ENCODE peak calls at places on chromosomes 4 and X, in six cellular contexts. Q is IMR-90, S is trophoblast cell, C is H9, A is H1, O is mesenchymal stem cell. K is an unnamed sample.

GRCh38 chr4:62709618-62710252 is 1509.6 kb downstream of the ADGRL3 start:
- DNase-seq in Q (peak; percentile 0), S (peak; percentile 1), C (no peak), A (no peak), O (peak; percentile 34), K (peak; percentile 27)

GRCh38 chr4:7522452-7522851 is 87.7 kb upstream of the PSAPL1 start:
- DNase-seq in Q (no peak), S (no peak), C (no peak), A (no peak), O (no peak), K (no peak)

GRCh38 chrX:130981836-130982235 is 76.3 kb upstream of the ARHGAP36 start:
- DNase-seq in Q (no peak), S (no peak), C (no peak), A (no peak), O (peak; percentile 7), K (no peak)

GRCh38 chr4:29278580-29278979 is 1441.6 kb upstream of the PCDH7 start:
- DNase-seq in Q (peak; percentile 79), S (no peak), C (no peak), A (no peak), O (peak; percentile 41), K (no peak)

GRCh38 chrX:16778545-16778944 is 7.7 kb upstream of the TXLNG start:
- DNase-seq in Q (peak; percentile 16), S (no peak), C (no peak), A (no peak), O (no peak), K (no peak)

GRCh38 chr4:3352505-3352904 is 59.7 kb downstream of the RGS12 start:
- DNase-seq in Q (no peak), S (no peak), C (no peak), A (no peak), O (no peak), K (no peak)

GRCh38 chrX:1657367-1658082 is 42.7 kb downstream of the ASMT start:
- DNase-seq in Q (no peak), S (no peak), C (no peak), A (no peak), O (no peak), K (no peak)

GRCh38 chr4:160194716-160195115 is 1091.8 kb downstream of the RAPGEF2 start:
- DNase-seq in Q (no peak), S (no peak), C (no peak), A (no peak), O (no peak), K (no peak)

GRCh38 chr4:37542749-37543148 is 143.4 kb downstream of the RELL1 start:
- DNase-seq in Q (no peak), S (no peak), C (no peak), A (no peak), O (no peak), K (no peak)

GRCh38 chrX:37371578-37371981 is 22.4 kb downstream of the PRRG1 start:
- DNase-seq in Q (peak; percentile 14), S (no peak), C (no peak), A (no peak), O (no peak), K (no peak)

GRCh38 chr4:47032405-47033106 is 1.2 kb downstream of the GABRB1 start:
- DNase-seq in Q (peak; percentile 65), S (peak; percentile 41), C (peak; percentile 90), A (peak; percentile 89), O (peak; percentile 79), K (peak; percentile 75)

GRCh38 chr4:112704991-112705845 is 68.3 kb downstream of the LARP7 start:
- DNase-seq in Q (peak; percentile 58), S (peak; percentile 23), C (peak; percentile 51), A (peak; percentile 58), O (peak; percentile 77), K (peak; percentile 35)

GRCh38 chr4:158071931-158072330 is 100.9 kb downstream of the GASK1B start:
- DNase-seq in Q (no peak), S (no peak), C (no peak), A (no peak), O (no peak), K (no peak)

GRCh38 chr4:52865305-52865704 is 3.2 kb downstream of the RASL11B start:
- DNase-seq in Q (no peak), S (no peak), C (no peak), A (no peak), O (no peak), K (no peak)

GRCh38 chr4:99653921-99654890 is 3.4 kb downstream of the C4orf54 start:
- DNase-seq in Q (no peak), S (no peak), C (no peak), A (no peak), O (no peak), K (no peak)

GRCh38 chr4:178462710-178463109 is 1020.5 kb upstream of the AGA start:
- DNase-seq in Q (no peak), S (no peak), C (no peak), A (no peak), O (no peak), K (no peak)

GRCh38 chr4:7158991-7159390 is 33.3 kb upstream of the SORCS2 start:
- DNase-seq in Q (no peak), S (no peak), C (peak; percentile 14), A (no peak), O (no peak), K (no peak)

GRCh38 chr4:61202638-61203495 is 2.7 kb downstream of the ADGRL3 start:
- DNase-seq in Q (no peak), S (no peak), C (peak; percentile 51), A (peak; percentile 63), O (peak; percentile 79), K (peak; percentile 29)

GRCh38 chr4:3760833-3761232 is 5.4 kb upstream of the ADRA2C start:
- DNase-seq in Q (no peak), S (no peak), C (no peak), A (no peak), O (no peak), K (no peak)

GRCh38 chr4:165355900-165356300 is 22.9 kb upstream of the CPE start:
- DNase-seq in Q (peak; percentile 20), S (no peak), C (peak; percentile 74), A (no peak), O (peak; percentile 66), K (peak; percentile 32)

GRCh38 chrX:789096-789495 is 158.5 kb downstream of the SHOX start:
- DNase-seq in Q (no peak), S (no peak), C (no peak), A (no peak), O (no peak), K (no peak)

GRCh38 chr4:67158669-67159068 is 386.6 kb downstream of the CENPC start:
- DNase-seq in Q (no peak), S (no peak), C (no peak), A (no peak), O (no peak), K (no peak)

GRCh38 chrX:41449615-41450014 is 2.5 kb downstream of the NYX start:
- DNase-seq in Q (peak; percentile 24), S (no peak), C (no peak), A (no peak), O (peak; percentile 58), K (no peak)

GRCh38 chr4:122534776-122535175 is 78.3 kb upstream of the IL2 start:
- DNase-seq in Q (no peak), S (peak; percentile 51), C (no peak), A (no peak), O (no peak), K (no peak)

GRCh38 chr4:122540827-122541226 is 80.0 kb downstream of the IL21 start:
- DNase-seq in Q (no peak), S (no peak), C (no peak), A (no peak), O (no peak), K (no peak)

GRCh38 chr4:122539861-122540465 is 80.9 kb downstream of the IL21 start:
- DNase-seq in Q (peak; percentile 19), S (peak; percentile 61), C (no peak), A (no peak), O (no peak), K (no peak)

GRCh38 chr4:122536001-122536400 is 79.5 kb upstream of the IL2 start:
- DNase-seq in Q (peak; percentile 1), S (no peak), C (no peak), A (no peak), O (no peak), K (no peak)

DNA sequence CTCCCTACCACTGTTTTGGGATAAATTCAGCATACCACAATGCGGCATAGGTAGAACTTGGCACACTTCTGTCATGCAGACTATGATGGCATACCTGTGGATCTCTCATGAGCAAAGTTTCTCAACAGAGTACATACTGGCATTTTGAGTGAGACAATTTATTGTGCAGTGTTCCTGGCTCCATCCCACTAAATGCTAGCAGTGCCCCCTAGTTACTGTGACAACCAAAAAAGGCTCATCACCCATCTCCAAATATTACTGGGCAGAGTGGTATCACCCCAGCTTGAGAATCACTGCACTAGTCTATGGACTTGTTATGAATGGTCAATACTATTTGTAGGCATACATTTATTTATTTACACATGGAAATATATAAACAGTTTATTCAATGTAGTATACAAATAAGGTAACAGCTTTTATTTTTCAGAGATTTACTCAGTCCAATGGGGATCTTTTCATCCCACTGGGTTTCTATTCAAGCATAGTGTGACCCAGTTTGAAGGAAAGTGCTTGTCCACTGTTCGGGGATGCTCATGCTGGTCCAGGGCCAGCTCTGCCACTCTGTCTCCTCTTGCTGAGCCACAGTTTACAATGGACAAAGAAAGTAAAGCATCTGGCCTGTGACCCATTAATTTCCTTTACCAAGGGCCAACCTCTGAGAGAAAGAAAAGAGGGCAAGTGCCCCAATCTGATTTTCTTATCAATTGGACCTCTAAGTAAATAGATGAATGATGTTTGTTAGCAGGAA is 81.0 kb upstream of the IL2 start:
- DNase-seq in Q (no peak), S (no peak), C (no peak), A (no peak), O (no peak), K (no peak)
- H4K8ac ChIP-seq in Q (no peak overlapping the region), S (no peak overlapping the region), C (no peak overlapping the region), A (no peak overlapping the region), O (no peak overlapping the region), K (no peak overlapping the region)

GRCh38 chr4:108834167-108834566 is 71.3 kb upstream of the ETNPPL start:
- DNase-seq in Q (peak; percentile 87), S (no peak), C (no peak), A (no peak), O (peak; percentile 67), K (no peak)
- H3K4me2 ChIP-seq in Q (no peak overlapping the region), S (no peak overlapping the region), C (no peak overlapping the region), A (no peak overlapping the region), O (no peak overlapping the region), K (no peak overlapping the region)

DNA sequence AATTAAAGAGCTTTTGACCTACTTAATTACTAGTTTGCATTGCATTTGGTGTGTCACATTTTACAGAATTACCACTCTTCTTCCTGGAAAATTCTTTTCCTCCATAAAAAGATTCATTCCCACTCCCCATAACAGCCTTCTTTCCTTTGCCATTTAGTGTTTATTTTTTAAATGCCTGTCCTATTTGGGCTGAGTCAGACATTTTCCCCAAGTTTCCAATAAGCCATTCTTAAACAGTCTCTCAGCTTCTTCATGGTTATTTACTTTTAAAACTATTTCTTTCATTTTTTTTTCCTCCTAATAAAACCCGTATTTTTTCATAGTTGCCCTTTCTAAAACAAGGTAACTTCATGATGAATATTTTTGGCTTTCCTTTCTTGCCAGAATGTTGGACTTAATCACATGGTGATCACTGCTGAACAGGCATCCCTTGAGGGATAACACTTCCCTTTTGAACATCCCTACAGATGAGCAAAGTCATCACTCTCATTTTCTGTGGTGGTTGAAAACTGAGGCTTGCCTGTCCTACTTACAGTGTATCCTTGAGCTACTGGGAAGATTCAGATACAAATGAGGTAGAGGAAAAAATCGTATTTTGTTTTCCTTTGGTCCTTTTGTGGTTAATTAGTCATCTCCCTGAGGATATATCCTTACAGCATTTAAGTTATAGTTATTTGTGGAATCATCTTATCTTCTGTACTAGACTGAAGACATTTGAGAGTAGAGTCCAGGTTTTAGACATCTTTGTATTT is 520.5 kb upstream of the NR3C2 start:
- DNase-seq in Q (peak; percentile 73), S (no peak), C (no peak), A (no peak), O (peak; percentile 40), K (no peak)
- H2AFZ ChIP-seq in Q (no peak overlapping the region), S (no peak overlapping the region), C (no peak overlapping the region), A (no peak overlapping the region), O (no peak overlapping the region), K (no peak overlapping the region)

GRCh38 chr4:20672262-20672661 is 28.0 kb upstream of the PACRGL start:
- DNase-seq in Q (no peak), S (no peak), C (no peak), A (no peak), O (no peak), K (no peak)
- H4K8ac ChIP-seq in Q (no peak overlapping the region), S (no peak overlapping the region), C (no peak overlapping the region), A (no peak overlapping the region), O (no peak overlapping the region), K (no peak overlapping the region)